ENCODE peak calls at places on chromosomes 6 and 20, in six cellular contexts. One of them, this sample, is unnamed.

GRCh38 chr6:169019111-169019510 is 234.5 kb downstream of the THBS2 start:
- DNase-seq in epithelial cell of esophagus: no peak
- DNase-seq in heart right ventricle: no peak
- DNase-seq in NCI-H510A: no peak
- DNase-seq in posterior vena cava: no peak
- DNase-seq in left cardiac atrium: no peak
- DNase-seq in this sample: no peak

GRCh38 chr6:140269766-140270165 is 895.3 kb upstream of the CITED2 start:
- DNase-seq in NCI-H510A: no peak
- DNase-seq in epithelial cell of esophagus: peak
- DNase-seq in left cardiac atrium: no peak
- DNase-seq in heart right ventricle: no peak
- DNase-seq in posterior vena cava: no peak
- DNase-seq in this sample: no peak

GRCh38 chr6:41477572-41477971 is 68.6 kb upstream of the FOXP4 start:
- DNase-seq in posterior vena cava: no peak
- DNase-seq in left cardiac atrium: no peak
- DNase-seq in NCI-H510A: no peak
- DNase-seq in heart right ventricle: no peak
- DNase-seq in epithelial cell of esophagus: no peak
- DNase-seq in this sample: no peak

GRCh38 chr20:9989066-9989724 is 45.6 kb upstream of the ANKEF1 start:
- DNase-seq in epithelial cell of esophagus: peak
- DNase-seq in NCI-H510A: no peak
- DNase-seq in left cardiac atrium: no peak
- DNase-seq in heart right ventricle: no peak
- DNase-seq in posterior vena cava: no peak
- DNase-seq in this sample: no peak

GRCh38 chr20:38132910-38133501 is 32.1 kb downstream of the TGM2 start:
- DNase-seq in heart right ventricle: no peak
- DNase-seq in posterior vena cava: no peak
- DNase-seq in epithelial cell of esophagus: no peak
- DNase-seq in left cardiac atrium: peak
- DNase-seq in NCI-H510A: no peak
- DNase-seq in this sample: peak

GRCh38 chr6:105194591-105194990 is 14.8 kb upstream of the POPDC3 start:
- DNase-seq in epithelial cell of esophagus: no peak
- DNase-seq in NCI-H510A: no peak
- DNase-seq in left cardiac atrium: no peak
- DNase-seq in heart right ventricle: no peak
- DNase-seq in posterior vena cava: no peak
- DNase-seq in this sample: no peak

GRCh38 chr6:151413372-151414145 is 22.2 kb upstream of the ZBTB2 start:
- DNase-seq in posterior vena cava: no peak
- DNase-seq in epithelial cell of esophagus: no peak
- DNase-seq in heart right ventricle: no peak
- DNase-seq in left cardiac atrium: no peak
- DNase-seq in NCI-H510A: no peak
- DNase-seq in this sample: no peak

GRCh38 chr6:144094731-144095133 is 641 bp downstream of the SF3B5 start:
- DNase-seq in epithelial cell of esophagus: peak
- DNase-seq in heart right ventricle: no peak
- DNase-seq in NCI-H510A: no peak
- DNase-seq in left cardiac atrium: no peak
- DNase-seq in posterior vena cava: no peak
- DNase-seq in this sample: no peak

GRCh38 chr6:166774292-166774691 is 147.2 kb upstream of the RPS6KA2 start:
- DNase-seq in left cardiac atrium: no peak
- DNase-seq in posterior vena cava: peak
- DNase-seq in NCI-H510A: no peak
- DNase-seq in heart right ventricle: no peak
- DNase-seq in epithelial cell of esophagus: no peak
- DNase-seq in this sample: no peak

GRCh38 chr6:46419576-46420002 is 71.7 kb downstream of the RCAN2 start:
- DNase-seq in posterior vena cava: no peak
- DNase-seq in heart right ventricle: no peak
- DNase-seq in epithelial cell of esophagus: peak
- DNase-seq in left cardiac atrium: peak
- DNase-seq in NCI-H510A: peak
- DNase-seq in this sample: no peak

GRCh38 chr20:25865715-25866656 is 169.3 kb upstream of the ZNF337 start:
- DNase-seq in heart right ventricle: peak
- DNase-seq in NCI-H510A: peak
- DNase-seq in left cardiac atrium: peak
- DNase-seq in posterior vena cava: peak
- DNase-seq in epithelial cell of esophagus: peak
- DNase-seq in this sample: peak

GRCh38 chr20:39886650-39887190 is 802.3 kb downstream of the MAFB start:
- DNase-seq in heart right ventricle: peak
- DNase-seq in left cardiac atrium: no peak
- DNase-seq in NCI-H510A: no peak
- DNase-seq in epithelial cell of esophagus: no peak
- DNase-seq in posterior vena cava: no peak
- DNase-seq in this sample: no peak

GRCh38 chr6:1255646-1256365 is 56.1 kb upstream of the FOXQ1 start:
- DNase-seq in NCI-H510A: no peak
- DNase-seq in epithelial cell of esophagus: no peak
- DNase-seq in heart right ventricle: no peak
- DNase-seq in left cardiac atrium: no peak
- DNase-seq in posterior vena cava: no peak
- DNase-seq in this sample: no peak

GRCh38 chr6:136599324-136600011 is 49.2 kb upstream of the MAP7 start:
- DNase-seq in epithelial cell of esophagus: no peak
- DNase-seq in heart right ventricle: no peak
- DNase-seq in left cardiac atrium: no peak
- DNase-seq in posterior vena cava: no peak
- DNase-seq in NCI-H510A: no peak
- DNase-seq in this sample: no peak

GRCh38 chr20:40160151-40160550 is 528.9 kb downstream of the MAFB start:
- DNase-seq in epithelial cell of esophagus: peak
- DNase-seq in NCI-H510A: no peak
- DNase-seq in heart right ventricle: peak
- DNase-seq in left cardiac atrium: peak
- DNase-seq in posterior vena cava: no peak
- DNase-seq in this sample: no peak

GRCh38 chr6:42120895-42121865 is 21.2 kb downstream of the C6orf132 start:
- DNase-seq in NCI-H510A: no peak
- DNase-seq in epithelial cell of esophagus: no peak
- DNase-seq in posterior vena cava: no peak
- DNase-seq in left cardiac atrium: no peak
- DNase-seq in heart right ventricle: no peak
- DNase-seq in this sample: no peak

GRCh38 chr6:167350731-167351655 is 26.1 kb downstream of the TTLL2 start:
- DNase-seq in heart right ventricle: peak
- DNase-seq in posterior vena cava: no peak
- DNase-seq in NCI-H510A: no peak
- DNase-seq in left cardiac atrium: peak
- DNase-seq in epithelial cell of esophagus: peak
- DNase-seq in this sample: no peak

GRCh38 chr20:1816384-1817381 is 78.5 kb upstream of the SIRPA start:
- DNase-seq in heart right ventricle: no peak
- DNase-seq in left cardiac atrium: no peak
- DNase-seq in NCI-H510A: no peak
- DNase-seq in posterior vena cava: no peak
- DNase-seq in epithelial cell of esophagus: peak
- DNase-seq in this sample: no peak

GRCh38 chr20:4730782-4731181 is 9.1 kb downstream of the PRND start:
- DNase-seq in NCI-H510A: no peak
- DNase-seq in posterior vena cava: no peak
- DNase-seq in left cardiac atrium: no peak
- DNase-seq in epithelial cell of esophagus: peak
- DNase-seq in heart right ventricle: no peak
- DNase-seq in this sample: no peak

GRCh38 chr6:39790772-39791171 is 1.4 kb upstream of the DAAM2 start:
- DNase-seq in left cardiac atrium: no peak
- DNase-seq in epithelial cell of esophagus: no peak
- DNase-seq in posterior vena cava: no peak
- DNase-seq in heart right ventricle: no peak
- DNase-seq in NCI-H510A: peak
- DNase-seq in this sample: no peak

GRCh38 chr6:151647871-151648639 is 154.2 kb downstream of the CCDC170 start:
- DNase-seq in left cardiac atrium: no peak
- DNase-seq in NCI-H510A: no peak
- DNase-seq in epithelial cell of esophagus: peak
- DNase-seq in posterior vena cava: no peak
- DNase-seq in heart right ventricle: no peak
- DNase-seq in this sample: no peak

GRCh38 chr6:149933461-149933860 is 8.4 kb upstream of the ULBP2 start:
- DNase-seq in NCI-H510A: no peak
- DNase-seq in posterior vena cava: peak
- DNase-seq in heart right ventricle: no peak
- DNase-seq in epithelial cell of esophagus: no peak
- DNase-seq in left cardiac atrium: no peak
- DNase-seq in this sample: no peak

GRCh38 chr6:132812255-132812732 is 2.1 kb upstream of the RPS12 start:
- DNase-seq in posterior vena cava: no peak
- DNase-seq in left cardiac atrium: no peak
- DNase-seq in epithelial cell of esophagus: peak
- DNase-seq in heart right ventricle: no peak
- DNase-seq in NCI-H510A: no peak
- DNase-seq in this sample: no peak

GRCh38 chr6:2414885-2415523 is 169.6 kb upstream of the GMDS start:
- DNase-seq in posterior vena cava: no peak
- DNase-seq in heart right ventricle: no peak
- DNase-seq in NCI-H510A: no peak
- DNase-seq in left cardiac atrium: no peak
- DNase-seq in epithelial cell of esophagus: no peak
- DNase-seq in this sample: peak